ENCODE peak calls at places on chromosomes 4 and X, in nine cellular contexts. One of them, this sample, is unnamed. For H3K36me3, the result is how much of the 10 kb centered on the place peaks cover.

GRCh38 chr4:75544870-75545269 is 11.0 kb upstream of the ODAPH start:
- DNase-seq in ovary: no peak
- DNase-seq in breast epithelium: no peak
- DNase-seq in tibial nerve: no peak
- DNase-seq in Peyer's patch: no peak
- DNase-seq in sigmoid colon: no peak
- DNase-seq in adrenal gland: no peak
- DNase-seq in suprapubic skin: no peak
- DNase-seq in stomach: no peak
- DNase-seq in this sample: no peak

GRCh38 chrX:154805696-154806091 is 409 bp upstream of the MPP1 start:
- DNase-seq in ovary: no peak
- DNase-seq in breast epithelium: no peak
- DNase-seq in tibial nerve: no peak
- DNase-seq in Peyer's patch: no peak
- DNase-seq in sigmoid colon: no peak
- DNase-seq in adrenal gland: no peak
- DNase-seq in suprapubic skin: no peak
- DNase-seq in stomach: no peak
- DNase-seq in this sample: no peak

GRCh38 chr4:78379991-78380739 is 171.4 kb upstream of the ANXA3 start:
- DNase-seq in ovary: no peak
- DNase-seq in breast epithelium: no peak
- DNase-seq in tibial nerve: no peak
- DNase-seq in Peyer's patch: no peak
- DNase-seq in sigmoid colon: no peak
- DNase-seq in adrenal gland: no peak
- DNase-seq in suprapubic skin: no peak
- DNase-seq in stomach: no peak
- DNase-seq in this sample: no peak

GRCh38 chr4:112109455-112110425 is 35.5 kb upstream of the FAM241A start:
- DNase-seq in ovary: no peak
- DNase-seq in breast epithelium: no peak
- DNase-seq in tibial nerve: no peak
- DNase-seq in Peyer's patch: no peak
- DNase-seq in sigmoid colon: no peak
- DNase-seq in adrenal gland: no peak
- DNase-seq in suprapubic skin: no peak
- DNase-seq in stomach: no peak
- DNase-seq in this sample: peak

GRCh38 chr4:168433576-168433975 is 46.7 kb downstream of the DDX60L start:
- DNase-seq in ovary: no peak
- DNase-seq in breast epithelium: no peak
- DNase-seq in tibial nerve: no peak
- DNase-seq in Peyer's patch: no peak
- DNase-seq in sigmoid colon: no peak
- DNase-seq in adrenal gland: no peak
- DNase-seq in suprapubic skin: no peak
- DNase-seq in stomach: no peak
- DNase-seq in this sample: no peak

GRCh38 chr4:117784266-117784665 is 250.0 kb upstream of the NDST3 start:
- DNase-seq in ovary: no peak
- DNase-seq in breast epithelium: no peak
- DNase-seq in tibial nerve: no peak
- DNase-seq in Peyer's patch: no peak
- DNase-seq in sigmoid colon: no peak
- DNase-seq in adrenal gland: no peak
- DNase-seq in suprapubic skin: no peak
- DNase-seq in stomach: no peak
- DNase-seq in this sample: no peak

GRCh38 chr4:168955674-168956073 is 54.4 kb downstream of the CBR4 start:
- DNase-seq in ovary: no peak
- DNase-seq in breast epithelium: no peak
- DNase-seq in tibial nerve: no peak
- DNase-seq in Peyer's patch: no peak
- DNase-seq in sigmoid colon: no peak
- DNase-seq in adrenal gland: no peak
- DNase-seq in suprapubic skin: no peak
- DNase-seq in stomach: no peak
- DNase-seq in this sample: no peak

GRCh38 chr4:188299161-188299560 is 159.9 kb downstream of the TRIML1 start:
- DNase-seq in ovary: no peak
- DNase-seq in breast epithelium: no peak
- DNase-seq in tibial nerve: no peak
- DNase-seq in Peyer's patch: no peak
- DNase-seq in sigmoid colon: no peak
- DNase-seq in adrenal gland: no peak
- DNase-seq in suprapubic skin: no peak
- DNase-seq in stomach: no peak
- DNase-seq in this sample: no peak

GRCh38 chrX:22889824-22890223 is 109.9 kb upstream of the DDX53 start:
- DNase-seq in ovary: no peak
- DNase-seq in breast epithelium: no peak
- DNase-seq in tibial nerve: no peak
- DNase-seq in Peyer's patch: no peak
- DNase-seq in sigmoid colon: no peak
- DNase-seq in adrenal gland: no peak
- DNase-seq in suprapubic skin: no peak
- DNase-seq in stomach: no peak
- DNase-seq in this sample: no peak

GRCh38 chrX:140343226-140343873 is 161.5 kb downstream of the SOX3 start:
- DNase-seq in ovary: no peak
- DNase-seq in breast epithelium: no peak
- DNase-seq in tibial nerve: no peak
- DNase-seq in Peyer's patch: no peak
- DNase-seq in sigmoid colon: no peak
- DNase-seq in adrenal gland: no peak
- DNase-seq in suprapubic skin: no peak
- DNase-seq in stomach: no peak
- DNase-seq in this sample: no peak

GRCh38 chr4:23384741-23385140 is 505.1 kb downstream of the PPARGC1A start:
- DNase-seq in ovary: no peak
- DNase-seq in breast epithelium: no peak
- DNase-seq in tibial nerve: no peak
- DNase-seq in Peyer's patch: no peak
- DNase-seq in sigmoid colon: no peak
- DNase-seq in adrenal gland: no peak
- DNase-seq in suprapubic skin: no peak
- DNase-seq in stomach: no peak
- DNase-seq in this sample: no peak

GRCh38 chr4:152266831-152267480 is 268.9 kb downstream of the FBXW7 start:
- DNase-seq in ovary: no peak
- DNase-seq in breast epithelium: no peak
- DNase-seq in tibial nerve: no peak
- DNase-seq in Peyer's patch: no peak
- DNase-seq in sigmoid colon: no peak
- DNase-seq in adrenal gland: no peak
- DNase-seq in suprapubic skin: no peak
- DNase-seq in stomach: no peak
- DNase-seq in this sample: no peak

GRCh38 chr4:37635155-37635554 is 51.0 kb downstream of the RELL1 start:
- DNase-seq in ovary: no peak
- DNase-seq in breast epithelium: no peak
- DNase-seq in tibial nerve: no peak
- DNase-seq in Peyer's patch: no peak
- DNase-seq in sigmoid colon: no peak
- DNase-seq in adrenal gland: no peak
- DNase-seq in suprapubic skin: no peak
- DNase-seq in stomach: no peak
- DNase-seq in this sample: no peak

GRCh38 chrX:110051559-110051958 is 48.6 kb downstream of the TMEM164 start:
- DNase-seq in ovary: no peak
- DNase-seq in breast epithelium: no peak
- DNase-seq in tibial nerve: no peak
- DNase-seq in Peyer's patch: no peak
- DNase-seq in sigmoid colon: no peak
- DNase-seq in adrenal gland: no peak
- DNase-seq in suprapubic skin: no peak
- DNase-seq in stomach: no peak
- DNase-seq in this sample: peak

GRCh38 chrX:71000139-71000538 is 68.0 kb downstream of the SNX12 start:
- DNase-seq in ovary: no peak
- DNase-seq in breast epithelium: no peak
- DNase-seq in tibial nerve: no peak
- DNase-seq in Peyer's patch: no peak
- DNase-seq in sigmoid colon: no peak
- DNase-seq in adrenal gland: no peak
- DNase-seq in suprapubic skin: no peak
- DNase-seq in stomach: no peak
- DNase-seq in this sample: no peak

GRCh38 chr4:125105561-125105960 is 209.2 kb upstream of the FAT4 start:
- DNase-seq in ovary: no peak
- DNase-seq in breast epithelium: no peak
- DNase-seq in tibial nerve: no peak
- DNase-seq in Peyer's patch: no peak
- DNase-seq in sigmoid colon: no peak
- DNase-seq in adrenal gland: no peak
- DNase-seq in suprapubic skin: no peak
- DNase-seq in stomach: no peak
- DNase-seq in this sample: no peak

GRCh38 chr4:39637572-39638357 is 900 bp downstream of the SMIM14 start:
- DNase-seq in ovary: peak
- DNase-seq in breast epithelium: no peak
- DNase-seq in tibial nerve: peak
- DNase-seq in Peyer's patch: peak
- DNase-seq in sigmoid colon: peak
- DNase-seq in adrenal gland: peak
- DNase-seq in suprapubic skin: peak
- DNase-seq in stomach: peak
- DNase-seq in this sample: peak

GRCh38 chr4:25892796-25893195 is 21.2 kb upstream of the SMIM20 start:
- DNase-seq in ovary: peak
- DNase-seq in breast epithelium: no peak
- DNase-seq in tibial nerve: no peak
- DNase-seq in Peyer's patch: no peak
- DNase-seq in sigmoid colon: no peak
- DNase-seq in adrenal gland: no peak
- DNase-seq in suprapubic skin: no peak
- DNase-seq in stomach: no peak
- DNase-seq in this sample: no peak

GRCh38 chrX:103309860-103310591 is 764 bp downstream of the BEX2 start:
- DNase-seq in ovary: no peak
- DNase-seq in breast epithelium: no peak
- DNase-seq in tibial nerve: no peak
- DNase-seq in Peyer's patch: no peak
- DNase-seq in sigmoid colon: no peak
- DNase-seq in adrenal gland: no peak
- DNase-seq in suprapubic skin: no peak
- DNase-seq in stomach: no peak
- DNase-seq in this sample: peak

GRCh38 chrX:103311401-103311785 is 603 bp upstream of the BEX2 start:
- DNase-seq in ovary: no peak
- DNase-seq in breast epithelium: no peak
- DNase-seq in tibial nerve: no peak
- DNase-seq in Peyer's patch: no peak
- DNase-seq in sigmoid colon: no peak
- DNase-seq in adrenal gland: no peak
- DNase-seq in suprapubic skin: no peak
- DNase-seq in stomach: no peak
- DNase-seq in this sample: no peak

GRCh38 chrX:103310592-103311400 is at the start of gene BEX2:
- DNase-seq in ovary: peak
- DNase-seq in breast epithelium: peak
- DNase-seq in tibial nerve: no peak
- DNase-seq in Peyer's patch: peak
- DNase-seq in sigmoid colon: peak
- DNase-seq in adrenal gland: peak
- DNase-seq in suprapubic skin: peak
- DNase-seq in stomach: peak
- DNase-seq in this sample: peak
- TF ChIP-seq POLR2A in ovary: peak
- TF ChIP-seq POLR2A in breast epithelium: peak
- TF ChIP-seq POLR2A in tibial nerve: no peak
- TF ChIP-seq POLR2A in Peyer's patch: peak
- TF ChIP-seq POLR2A in sigmoid colon: no peak
- TF ChIP-seq POLR2A in adrenal gland: peak
- TF ChIP-seq POLR2A in suprapubic skin: no peak
- TF ChIP-seq POLR2A in stomach: no peak
- TF ChIP-seq POLR2A in this sample: peak

GRCh38 chr4:8097141-8097541 is 61.5 kb downstream of the ABLIM2 start:
- DNase-seq in ovary: no peak
- DNase-seq in breast epithelium: no peak
- DNase-seq in tibial nerve: no peak
- DNase-seq in Peyer's patch: no peak
- DNase-seq in sigmoid colon: no peak
- DNase-seq in adrenal gland: no peak
- DNase-seq in suprapubic skin: no peak
- DNase-seq in stomach: no peak
- DNase-seq in this sample: no peak
- H3K4me3 ChIP-seq in ovary: no peak
- H3K4me3 ChIP-seq in breast epithelium: no peak
- H3K4me3 ChIP-seq in tibial nerve: no peak
- H3K4me3 ChIP-seq in Peyer's patch: no peak
- H3K4me3 ChIP-seq in sigmoid colon: no peak
- H3K4me3 ChIP-seq in adrenal gland: no peak
- H3K4me3 ChIP-seq in suprapubic skin: no peak
- H3K4me3 ChIP-seq in stomach: no peak
- H3K4me3 ChIP-seq in this sample: no peak

DNA sequence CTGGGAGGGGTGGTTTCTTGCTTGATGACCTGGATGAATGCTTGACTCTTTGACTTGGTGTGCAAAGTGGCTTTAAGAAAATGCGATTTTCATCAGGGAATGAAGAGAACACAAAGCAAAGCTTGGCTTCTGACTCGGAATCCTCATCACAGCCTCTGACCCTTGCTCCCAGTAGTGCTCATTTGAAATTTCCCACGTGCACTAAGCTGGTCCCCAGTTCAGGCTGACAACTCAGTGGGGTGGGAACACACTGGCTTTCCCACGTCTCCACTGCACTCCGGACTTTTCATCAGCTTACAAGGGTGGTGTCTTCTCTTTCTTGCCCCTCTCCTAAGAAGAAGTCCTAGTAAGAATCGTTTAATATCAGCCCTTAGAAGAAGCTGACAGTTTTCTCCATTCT is 53.3 kb downstream of the HCCS start:
- DNase-seq in ovary: no peak
- DNase-seq in breast epithelium: no peak
- DNase-seq in tibial nerve: no peak
- DNase-seq in Peyer's patch: no peak
- DNase-seq in sigmoid colon: no peak
- DNase-seq in adrenal gland: no peak
- DNase-seq in suprapubic skin: no peak
- DNase-seq in stomach: no peak
- DNase-seq in this sample: no peak
- H3K36me3 ChIP-seq in ovary: under half
- H3K36me3 ChIP-seq in breast epithelium: under half
- H3K36me3 ChIP-seq in tibial nerve: under half
- H3K36me3 ChIP-seq in Peyer's patch: under half
- H3K36me3 ChIP-seq in sigmoid colon: under half
- H3K36me3 ChIP-seq in adrenal gland: under half
- H3K36me3 ChIP-seq in suprapubic skin: under half
- H3K36me3 ChIP-seq in stomach: under half
- H3K36me3 ChIP-seq in this sample: under half

DNA sequence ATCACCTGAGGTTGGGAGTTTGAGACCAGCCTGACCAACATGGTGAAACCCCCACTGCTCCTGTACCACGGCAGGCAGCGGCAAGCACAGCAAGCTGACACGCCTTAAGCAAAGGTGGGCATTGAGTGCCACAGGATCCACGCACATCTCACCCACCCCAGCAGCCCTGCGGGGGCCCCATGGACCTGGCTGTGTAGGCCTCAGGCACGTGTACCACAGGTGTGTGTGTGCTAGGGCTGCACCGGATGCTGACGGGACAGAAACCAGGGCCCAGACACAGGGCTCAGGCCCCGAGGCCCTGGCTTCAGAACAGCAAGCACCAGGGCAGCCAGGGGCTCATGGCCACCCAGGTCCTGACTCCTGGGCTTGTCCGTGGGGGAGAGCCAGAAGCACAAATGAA is 46.8 kb downstream of the GAK start:
- DNase-seq in ovary: no peak
- DNase-seq in breast epithelium: no peak
- DNase-seq in tibial nerve: no peak
- DNase-seq in Peyer's patch: no peak
- DNase-seq in sigmoid colon: no peak
- DNase-seq in adrenal gland: no peak
- DNase-seq in suprapubic skin: no peak
- DNase-seq in stomach: no peak
- DNase-seq in this sample: no peak
- TF ChIP-seq POLR2A in ovary: no peak
- TF ChIP-seq POLR2A in breast epithelium: no peak
- TF ChIP-seq POLR2A in tibial nerve: no peak
- TF ChIP-seq POLR2A in Peyer's patch: no peak
- TF ChIP-seq POLR2A in sigmoid colon: no peak
- TF ChIP-seq POLR2A in adrenal gland: no peak
- TF ChIP-seq POLR2A in suprapubic skin: no peak
- TF ChIP-seq POLR2A in stomach: no peak
- TF ChIP-seq POLR2A in this sample: no peak